ENCODE peak calls at places on chromosomes 7 and 10, in nine cellular contexts. P, U, Y, T, G, X, N, Z and O are unnamed samples. For H3K4me1, the result is how much of the 10 kb centered on the place peaks cover.

GRCh38 chr7:65477326-65477725 is 103.7 kb downstream of the ZNF92 start:
- DNase-seq in P (no peak), U (peak), Y (peak), T (peak), G (no peak), X (peak), N (no peak), Z (no peak), O (no peak)

GRCh38 chr7:139567647-139568345 is 44.3 kb downstream of the CLEC2L start:
- DNase-seq in P (no peak), U (no peak), Y (no peak), T (no peak), G (no peak), X (no peak), N (no peak), Z (no peak), O (peak)

GRCh38 chr7:90918303-90918702 is 322.2 kb downstream of the CDK14 start:
- DNase-seq in P (no peak), U (no peak), Y (no peak), T (no peak), G (no peak), X (no peak), N (no peak), Z (no peak), O (no peak)

GRCh38 chr7:2478387-2478760 is 2.2 kb upstream of the GRIFIN start:
- DNase-seq in P (peak), U (no peak), Y (no peak), T (peak), G (peak), X (peak), N (peak), Z (no peak), O (no peak)

GRCh38 chr10:89710748-89711147 is 9.4 kb downstream of the KIF20B start:
- DNase-seq in P (no peak), U (peak), Y (no peak), T (no peak), G (no peak), X (no peak), N (no peak), Z (no peak), O (no peak)

GRCh38 chr7:95608344-95609173 is 12.2 kb upstream of the PDK4 start:
- DNase-seq in P (peak), U (peak), Y (peak), T (peak), G (peak), X (peak), N (peak), Z (no peak), O (peak)

GRCh38 chr10:107686095-107686494 is 521.6 kb upstream of the SORCS1 start:
- DNase-seq in P (no peak), U (no peak), Y (no peak), T (no peak), G (no peak), X (no peak), N (no peak), Z (no peak), O (peak)

GRCh38 chr7:49389866-49390265 is 383.6 kb upstream of the VWC2 start:
- DNase-seq in P (no peak), U (no peak), Y (no peak), T (no peak), G (no peak), X (no peak), N (no peak), Z (no peak), O (no peak)

GRCh38 chr10:80468806-80469421 is 14.8 kb downstream of the TSPAN14 start:
- DNase-seq in P (no peak), U (no peak), Y (no peak), T (no peak), G (no peak), X (no peak), N (no peak), Z (no peak), O (no peak)

GRCh38 chr7:106095634-106096033 is 16.5 kb downstream of the SYPL1 start:
- DNase-seq in P (no peak), U (no peak), Y (no peak), T (no peak), G (no peak), X (no peak), N (no peak), Z (no peak), O (no peak)

GRCh38 chr7:2940466-2940865 is 96.4 kb upstream of the GNA12 start:
- DNase-seq in P (no peak), U (no peak), Y (no peak), T (no peak), G (no peak), X (no peak), N (no peak), Z (no peak), O (no peak)

GRCh38 chr10:60350400-60350799 is 39.3 kb downstream of the ANK3 start:
- DNase-seq in P (no peak), U (peak), Y (no peak), T (no peak), G (no peak), X (no peak), N (no peak), Z (no peak), O (no peak)

GRCh38 chr7:96739167-96739566 is 29.5 kb upstream of the SEM1 start:
- DNase-seq in P (no peak), U (no peak), Y (no peak), T (no peak), G (no peak), X (no peak), N (no peak), Z (no peak), O (no peak)

GRCh38 chr10:72097448-72098300 is 9.3 kb upstream of the SPOCK2 start:
- DNase-seq in P (no peak), U (peak), Y (peak), T (peak), G (no peak), X (no peak), N (no peak), Z (no peak), O (no peak)

GRCh38 chr10:67783576-67784294 is 54.3 kb downstream of the DNAJC12 start:
- DNase-seq in P (no peak), U (no peak), Y (no peak), T (no peak), G (no peak), X (no peak), N (no peak), Z (no peak), O (no peak)
- H3K4me1 ChIP-seq in P (under half), U (under half), Y (under half), T (under half), G (under half), X (under half), N (under half), Z (under half), O (under half)

GRCh38 chr7:29796181-29796580 is 10.1 kb upstream of the WIPF3 start:
- DNase-seq in P (no peak), U (no peak), Y (no peak), T (no peak), G (no peak), X (no peak), N (no peak), Z (no peak), O (no peak)
- H3K4me1 ChIP-seq in P (under half), U (under half), Y (under half), T (under half), G (under half), X (under half), N (under half), Z (under half), O (under half)

GRCh38 chr7:107943018-107943417 is 52.0 kb downstream of the DLD start:
- DNase-seq in P (no peak), U (no peak), Y (no peak), T (no peak), G (no peak), X (no peak), N (no peak), Z (no peak), O (no peak)
- H3K4me1 ChIP-seq in P (half or more), U (under half), Y (under half), T (under half), G (under half), X (under half), N (under half), Z (under half), O (under half)

DNA sequence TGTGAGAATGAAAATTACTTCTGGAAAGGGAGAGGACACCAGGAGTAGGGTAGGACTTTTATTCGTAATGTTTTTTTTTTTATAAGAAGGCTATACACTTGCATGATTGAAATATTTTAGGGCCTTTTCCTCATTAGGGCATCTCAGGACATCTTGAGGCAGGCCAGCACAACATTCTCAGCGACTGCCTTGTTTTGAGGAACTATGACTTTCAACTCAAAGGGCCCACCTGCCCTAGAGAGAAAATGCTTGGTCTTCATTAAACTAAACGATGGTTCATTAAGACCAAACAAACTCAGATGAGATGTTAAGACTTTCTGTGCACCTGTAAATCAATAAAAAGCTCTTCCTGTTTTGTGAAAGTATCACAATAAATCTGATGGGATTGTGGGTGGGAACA is 11.3 kb downstream of the NOD1 start:
- DNase-seq in P (no peak), U (no peak), Y (no peak), T (no peak), G (no peak), X (no peak), N (no peak), Z (no peak), O (no peak)
- H3K4me1 ChIP-seq in P (half or more), U (half or more), Y (under half), T (under half), G (under half), X (under half), N (half or more), Z (under half), O (half or more)

DNA sequence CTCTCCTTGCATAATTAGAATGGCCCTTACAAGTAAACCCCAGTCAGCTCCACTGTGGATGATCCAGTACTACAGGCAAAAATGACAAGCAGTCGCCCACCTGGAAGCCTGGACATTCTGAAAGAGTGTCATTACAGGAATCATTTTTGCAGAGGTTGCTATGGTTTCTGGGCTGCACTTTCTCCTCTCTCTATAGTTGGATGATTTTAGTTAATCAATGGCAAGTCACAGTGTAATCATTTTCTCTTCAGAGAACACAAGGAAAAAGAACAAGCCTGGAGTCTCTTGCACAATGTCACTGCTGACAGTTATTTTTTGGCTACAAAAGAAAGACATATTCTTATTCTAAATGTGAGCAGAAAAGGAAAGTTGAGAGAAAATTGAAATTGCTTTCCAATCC is 102.9 kb upstream of the MYO3A start:
- DNase-seq in P (no peak), U (no peak), Y (no peak), T (no peak), G (no peak), X (no peak), N (no peak), Z (no peak), O (no peak)
- H3K4me1 ChIP-seq in P (under half), U (under half), Y (under half), T (under half), G (under half), X (under half), N (under half), Z (under half), O (under half)

DNA sequence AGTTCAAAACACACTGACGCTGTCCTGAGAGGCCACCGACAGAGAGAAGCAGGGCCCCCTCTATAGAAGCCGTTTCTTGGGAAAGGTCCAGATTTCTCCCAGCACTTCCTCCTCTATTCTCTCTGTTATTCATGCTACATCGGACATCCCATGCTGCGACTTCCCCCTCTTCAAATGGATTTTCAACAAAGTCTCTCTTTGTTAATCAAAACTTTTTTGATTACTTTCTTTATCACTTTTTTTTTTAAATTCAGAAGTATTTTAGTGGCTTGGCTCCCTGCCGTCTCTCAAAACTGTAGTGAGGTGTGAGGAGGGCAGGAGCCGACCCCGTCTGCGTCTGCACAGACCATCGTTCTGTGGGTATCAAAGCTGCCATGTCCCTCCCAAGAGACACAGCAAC is 298.9 kb upstream of the PITRM1 start:
- DNase-seq in P (no peak), U (no peak), Y (no peak), T (no peak), G (no peak), X (no peak), N (no peak), Z (no peak), O (no peak)
- H3K4me1 ChIP-seq in P (under half), U (under half), Y (under half), T (under half), G (under half), X (under half), N (half or more), Z (under half), O (half or more)

GRCh38 chr10:70409772-70410171 is 5.8 kb downstream of the EIF4EBP2 start:
- DNase-seq in P (no peak), U (no peak), Y (no peak), T (no peak), G (no peak), X (no peak), N (no peak), Z (no peak), O (no peak)
- H3K4me1 ChIP-seq in P (half or more), U (under half), Y (under half), T (under half), G (under half), X (under half), N (under half), Z (half or more), O (under half)

GRCh38 chr10:99927719-99928280 is 81.9 kb downstream of the DNMBP start:
- DNase-seq in P (no peak), U (no peak), Y (no peak), T (no peak), G (no peak), X (no peak), N (no peak), Z (no peak), O (no peak)
- H3K4me1 ChIP-seq in P (under half), U (under half), Y (half or more), T (under half), G (under half), X (under half), N (under half), Z (under half), O (under half)

DNA sequence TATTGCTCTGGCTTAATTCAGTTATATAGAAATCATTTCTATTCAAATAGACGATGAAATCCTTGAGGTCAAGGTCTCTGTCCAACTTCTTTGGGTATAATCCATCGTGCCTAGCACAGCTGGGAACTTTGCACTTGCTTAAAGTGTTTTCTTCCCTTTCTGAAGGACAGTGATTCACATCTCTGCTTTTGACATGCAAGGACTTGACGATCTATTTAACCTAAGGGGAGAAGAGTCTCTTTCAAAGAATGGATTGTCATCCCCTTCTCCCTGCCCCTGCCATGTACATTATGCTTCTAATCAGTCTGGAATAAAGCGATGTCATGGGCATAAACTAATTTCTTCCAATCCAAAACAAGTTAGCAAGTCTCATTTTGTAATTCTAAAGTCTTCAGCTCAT is 488.6 kb downstream of the KCNMA1 start:
- DNase-seq in P (no peak), U (no peak), Y (no peak), T (no peak), G (no peak), X (no peak), N (no peak), Z (no peak), O (no peak)
- H3K4me1 ChIP-seq in P (under half), U (under half), Y (under half), T (under half), G (under half), X (under half), N (under half), Z (under half), O (under half)

GRCh38 chr7:4749363-4749762 is 26.1 kb upstream of the AP5Z1 start:
- DNase-seq in P (no peak), U (no peak), Y (no peak), T (no peak), G (no peak), X (no peak), N (no peak), Z (no peak), O (no peak)

GRCh38 chr7:4748267-4748666 is 27.2 kb upstream of the AP5Z1 start:
- DNase-seq in P (no peak), U (no peak), Y (no peak), T (no peak), G (no peak), X (no peak), N (no peak), Z (no peak), O (no peak)

GRCh38 chr7:4751398-4751947 is 23.9 kb upstream of the AP5Z1 start:
- DNase-seq in P (no peak), U (peak), Y (no peak), T (no peak), G (no peak), X (no peak), N (no peak), Z (no peak), O (no peak)

GRCh38 chr7:4747746-4748145 is 27.7 kb upstream of the AP5Z1 start:
- DNase-seq in P (no peak), U (no peak), Y (no peak), T (no peak), G (no peak), X (no peak), N (no peak), Z (no peak), O (no peak)

GRCh38 chr7:4749798-4750197 is 25.6 kb upstream of the AP5Z1 start:
- DNase-seq in P (no peak), U (no peak), Y (no peak), T (no peak), G (no peak), X (no peak), N (no peak), Z (no peak), O (no peak)
- H3K4me1 ChIP-seq in P (half or more), U (under half), Y (under half), T (under half), G (under half), X (under half), N (under half), Z (under half), O (half or more)